ENCODE peak calls at places on chromosomes 4 and X, in four cellular contexts. D, M, T and X are unnamed samples.

GRCh38 chr4:77820836-77821561 is 1.8 kb upstream of the CNOT6L start:
- DNase-seq in D (no peak), M (peak; percentile 15), T (no peak), X (no peak)

GRCh38 chrX:65407157-65407626 is 127.4 kb downstream of the LAS1L start:
- DNase-seq in D (no peak), M (no peak), T (no peak), X (no peak)

GRCh38 chrX:154019633-154020499 is at the start of gene IRAK1:
- DNase-seq in D (no peak), M (peak; percentile 89), T (no peak), X (peak; percentile 30)

GRCh38 chr4:163544407-163545038 is 50.0 kb downstream of the TMA16 start:
- DNase-seq in D (no peak), M (peak; percentile 75), T (no peak), X (peak; percentile 38)

GRCh38 chrX:22399793-22400192 is 127.1 kb downstream of the CBLL2 start:
- DNase-seq in D (no peak), M (no peak), T (peak; percentile 57), X (no peak)

GRCh38 chr4:73751830-73752229 is 11.5 kb downstream of the CXCL8 start:
- DNase-seq in D (no peak), M (no peak), T (no peak), X (no peak)

GRCh38 chr4:132238697-132239096 is 910.4 kb upstream of the PCDH10 start:
- DNase-seq in D (no peak), M (no peak), T (no peak), X (no peak)

GRCh38 chr4:114043116-114043515 is 63.7 kb upstream of the ARSJ start:
- DNase-seq in D (no peak), M (no peak), T (no peak), X (no peak)

GRCh38 chrX:13876652-13877051 is 59.8 kb upstream of the GPM6B start:
- DNase-seq in D (no peak), M (no peak), T (no peak), X (no peak)

DNA sequence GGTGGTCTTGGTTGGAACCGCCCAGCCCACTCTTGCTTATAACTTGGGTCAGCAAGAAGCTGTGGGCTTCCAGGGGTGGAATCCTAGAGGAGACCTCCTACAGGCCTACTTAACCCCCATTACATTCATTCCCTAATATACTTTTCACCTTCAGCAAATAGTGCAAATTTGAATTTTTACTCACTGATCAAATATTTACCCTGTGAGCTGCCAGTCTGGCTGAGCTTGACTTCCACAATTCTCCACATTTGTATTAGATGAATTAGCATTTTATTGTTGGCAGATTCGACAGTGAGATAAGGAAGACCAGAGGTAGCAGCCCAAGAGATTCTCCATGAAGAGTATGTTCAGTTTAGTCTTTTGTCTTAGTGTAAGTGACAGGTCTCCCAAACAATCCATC is 199.6 kb downstream of the BCOR start:
- DNase-seq in D (no peak), M (no peak), T (no peak), X (no peak)
- H3K4me1 ChIP-seq in D (peaks cover 10% of the 10 kb centered on the region), M (peaks cover 20% of the 10 kb centered on the region), T (no peaks in the 10 kb centered on the region), X (no peaks in the 10 kb centered on the region)

GRCh38 chrX:72182924-72183323 is 1.4 kb downstream of the PIN4 start:
- DNase-seq in D (no peak), M (no peak), T (no peak), X (no peak)
- H3K4me3 ChIP-seq in D (peak overlapping the region; percentile 84), M (peak overlapping the region; percentile 99), T (peak overlapping the region; percentile 85), X (no peak overlapping the region)

DNA sequence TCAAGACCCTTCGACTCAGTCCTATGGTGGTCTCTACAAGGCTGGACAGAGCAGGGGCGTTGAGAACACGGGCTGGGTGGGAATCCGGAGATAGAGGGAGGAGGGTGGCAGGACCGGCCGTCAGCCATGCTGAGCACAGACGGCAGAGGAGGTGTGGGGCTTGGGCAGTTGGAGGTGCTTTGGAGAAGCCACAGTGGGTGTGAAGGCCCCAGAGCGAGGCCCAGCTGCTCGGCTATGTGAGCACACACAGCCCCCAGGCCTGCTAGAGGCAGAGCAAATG is 4.2 kb downstream of the PDE6B start:
- DNase-seq in D (no peak), M (peak; percentile 27), T (no peak), X (no peak)
- H3K9me3 ChIP-seq in D (peaks cover 3% of the 10 kb centered on the region), M (no peaks in the 10 kb centered on the region), T (no peaks in the 10 kb centered on the region), X (no peaks in the 10 kb centered on the region)

GRCh38 chr4:1832690-1833089 is 23.3 kb downstream of the LETM1 start:
- DNase-seq in D (no peak), M (no peak), T (no peak), X (no peak)
- H3K4me1 ChIP-seq in D (peaks cover 30% of the 10 kb centered on the region), M (no peaks in the 10 kb centered on the region), T (no peaks in the 10 kb centered on the region), X (no peaks in the 10 kb centered on the region)

GRCh38 chr4:11914406-11914805 is 485.7 kb upstream of the HS3ST1 start:
- DNase-seq in D (no peak), M (no peak), T (no peak), X (no peak)
- H3K4me3 ChIP-seq in D (no peak overlapping the region), M (no peak overlapping the region), T (no peak overlapping the region), X (no peak overlapping the region)

GRCh38 chr4:185887125-185887524 is 75.1 kb upstream of the SORBS2 start:
- DNase-seq in D (no peak), M (no peak), T (no peak), X (no peak)

GRCh38 chr4:185885604-185886003 is 73.6 kb upstream of the SORBS2 start:
- DNase-seq in D (no peak), M (no peak), T (no peak), X (no peak)

GRCh38 chr4:185889566-185889965 is 77.6 kb upstream of the SORBS2 start:
- DNase-seq in D (no peak), M (no peak), T (no peak), X (no peak)

GRCh38 chr4:185890196-185890595 is 78.2 kb upstream of the SORBS2 start:
- DNase-seq in D (no peak), M (no peak), T (no peak), X (no peak)

GRCh38 chr4:185888676-185889075 is 76.7 kb upstream of the SORBS2 start:
- DNase-seq in D (no peak), M (no peak), T (no peak), X (no peak)
- H3K9me3 ChIP-seq in D (no peaks in the 10 kb centered on the region), M (peaks cover 3% of the 10 kb centered on the region), T (no peaks in the 10 kb centered on the region), X (no peaks in the 10 kb centered on the region)